ENCODE peak calls at places on chromosomes 13 and 19, in five cellular contexts. N is GM13977; K is fibroblast of the aortic adventitia; M is CD4-positive, alpha-beta T cell; P is body of pancreas. L is an unnamed sample.

GRCh38 chr19:44848805-44849457 is 2.8 kb downstream of the NECTIN2 start:
- DNase-seq in K (no peak), N (no peak), M (no peak), P (no peak), L (no peak)

GRCh38 chr19:1102407-1103106 is 1.2 kb upstream of the GPX4 start:
- DNase-seq in N (no peak), P (peak; percentile 54), K (peak; percentile 100), M (no peak), L (no peak)

GRCh38 chr13:44972956-44973581 is 16.2 kb downstream of the NUFIP1 start:
- DNase-seq in K (peak; percentile 59), N (no peak), M (no peak), P (no peak), L (no peak)

GRCh38 chr13:113209880-113210421 is 538 bp downstream of the CUL4A start:
- DNase-seq in K (peak; percentile 62), N (peak; percentile 75), M (peak; percentile 58), P (peak; percentile 72), L (peak; percentile 46)

GRCh38 chr19:11196406-11197287 is 698 bp downstream of the KANK2 start:
- DNase-seq in P (peak; percentile 54), K (no peak), N (peak; percentile 59), M (no peak), L (no peak)

GRCh38 chr13:33164331-33164730 is 121.2 kb downstream of the STARD13 start:
- DNase-seq in P (no peak), K (peak; percentile 46), N (no peak), M (no peak), L (no peak)

GRCh38 chr19:756821-757688 is 6.1 kb downstream of the MISP start:
- DNase-seq in K (no peak), P (no peak), M (no peak), N (no peak), L (no peak)

GRCh38 chr13:42753697-42754096 is 27.7 kb upstream of the FAM216B start:
- DNase-seq in M (no peak), N (no peak), P (no peak), K (no peak), L (no peak)

GRCh38 chr13:110525328-110526319 is 35.9 kb downstream of the RAB20 start:
- DNase-seq in P (no peak), K (no peak), M (no peak), N (peak; percentile 73), L (no peak)

GRCh38 chr19:41701401-41702075 is 6.9 kb upstream of the CEACAM5 start:
- DNase-seq in N (no peak), K (no peak), P (peak; percentile 21), M (no peak), L (no peak)

GRCh38 chr19:36046443-36047050 is 7.5 kb downstream of the THAP8 start:
- DNase-seq in P (no peak), N (no peak), K (peak; percentile 52), M (no peak), L (no peak)

GRCh38 chr19:3065675-3066357 is 3.5 kb upstream of the TLE5 start:
- DNase-seq in N (peak; percentile 85), M (no peak), K (no peak), P (peak; percentile 77), L (no peak)

GRCh38 chr19:33225458-33225925 is at the start of gene SLC7A10:
- DNase-seq in K (no peak), N (no peak), M (no peak), P (no peak), L (no peak)

GRCh38 chr19:35212241-35212640 is 16.3 kb downstream of the FAM187B start:
- DNase-seq in N (no peak), P (no peak), K (no peak), M (no peak), L (no peak)

GRCh38 chr19:29503140-29503758 is 22.5 kb upstream of the VSTM2B start:
- DNase-seq in K (no peak), P (no peak), M (no peak), N (no peak), L (no peak)

GRCh38 chr19:367963-368623 is 23.5 kb upstream of the MIER2 start:
- DNase-seq in N (no peak), P (no peak), M (no peak), K (no peak), L (no peak)

GRCh38 chr13:95020298-95020987 is 280.8 kb downstream of the ABCC4 start:
- DNase-seq in P (no peak), M (no peak), K (peak; percentile 11), N (no peak), L (no peak)

GRCh38 chr19:35219008-35219407 is 9.5 kb downstream of the FAM187B start:
- DNase-seq in K (no peak), M (no peak), N (no peak), P (no peak), L (no peak)

GRCh38 chr13:47556703-47557102 is 444.4 kb downstream of the SUCLA2 start:
- DNase-seq in M (no peak), K (no peak), P (no peak), N (no peak), L (no peak)

GRCh38 chr13:53249236-53249635 is 220.6 kb downstream of the OLFM4 start:
- DNase-seq in K (no peak), P (no peak), N (no peak), M (no peak), L (no peak)

GRCh38 chr13:23378009-23378632 is 55.4 kb downstream of the SACS start:
- DNase-seq in M (peak; percentile 14), N (peak; percentile 31), K (peak; percentile 100), P (no peak), L (no peak)

GRCh38 chr19:54696117-54696548 is 28.1 kb upstream of the KIR3DL3 start:
- DNase-seq in P (no peak), N (no peak), M (no peak), K (no peak), L (no peak)

GRCh38 chr13:110232756-110233155 is 74.2 kb downstream of the COL4A1 start:
- DNase-seq in K (no peak), P (no peak), M (no peak), N (no peak), L (no peak)

GRCh38 chr13:37241786-37242185 is 136.3 kb upstream of the CSNK1A1L start:
- DNase-seq in M (no peak), N (no peak), P (no peak), K (peak; percentile 16), L (no peak)

GRCh38 chr13:97287047-97287383 is 64.9 kb downstream of the MBNL2 start:
- DNase-seq in K (no peak), N (no peak), P (no peak), M (no peak), L (no peak)

GRCh38 chr13:100789025-100789424 is 114.4 kb upstream of the TMTC4 start:
- DNase-seq in P (no peak), N (no peak), M (no peak), K (no peak), L (no peak)

GRCh38 chr19:18773682-18774081 is 17.4 kb downstream of the COMP start:
- DNase-seq in K (no peak), M (no peak), P (no peak), N (no peak), L (no peak)

GRCh38 chr13:89749888-89750287 is 1597.6 kb upstream of the MIR17HG start:
- DNase-seq in M (no peak), K (no peak), P (no peak), N (no peak), L (no peak)

GRCh38 chr19:55550321-55550650 is 4.9 kb upstream of the SBK3 start:
- DNase-seq in M (no peak), K (no peak), P (no peak), N (no peak), L (no peak)

GRCh38 chr19:40337594-40337993 is 10.6 kb downstream of the C19orf47 start:
- DNase-seq in P (no peak), N (no peak), K (no peak), M (no peak), L (no peak)

GRCh38 chr19:17610384-17610783 is 54.9 kb downstream of the COLGALT1 start:
- DNase-seq in K (peak; percentile 25), N (peak; percentile 77), P (no peak), M (no peak), L (no peak)

DNA sequence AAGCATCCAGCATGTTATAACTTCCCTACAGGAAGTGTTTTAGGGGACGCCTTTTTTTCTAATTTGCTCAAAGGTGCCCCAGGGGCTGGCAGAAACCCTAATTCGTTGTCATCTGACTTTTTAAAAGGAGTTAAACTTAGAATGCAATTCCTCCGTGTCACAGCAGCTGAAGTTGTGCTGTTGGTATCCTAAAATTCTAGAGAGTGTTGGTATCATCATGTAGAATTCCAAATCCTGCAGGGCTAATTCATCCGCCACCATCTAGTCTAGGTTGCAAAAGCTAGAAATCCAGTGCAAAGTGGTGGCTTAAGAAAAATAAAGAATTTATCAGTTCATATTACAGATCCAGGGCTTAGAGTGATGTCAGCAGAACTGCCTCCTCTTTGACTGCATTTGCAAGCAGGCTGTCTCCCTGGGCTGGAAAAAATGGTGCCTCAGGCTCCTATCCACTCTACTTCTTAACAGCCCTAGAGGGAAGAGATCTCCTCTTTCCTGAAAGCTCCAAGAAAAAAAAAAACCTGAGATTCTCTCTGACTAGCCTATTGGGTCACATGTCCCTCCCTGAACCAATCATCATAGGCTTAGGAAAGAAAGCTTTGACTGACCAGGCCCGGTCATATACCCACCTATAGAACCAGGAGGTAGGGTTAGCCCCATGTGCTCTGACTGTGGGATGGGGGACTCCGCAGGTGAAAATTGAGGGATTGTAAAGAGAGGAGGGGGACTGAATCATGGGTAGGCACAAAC is 73.0 kb downstream of the MAP4K1 start:
- DNase-seq in P (no peak), N (no peak), M (no peak), K (peak; percentile 9), L (peak; percentile 52)
- TF ChIP-seq CTCF in P (no peak), N (peak; percentile 49), M (peak; percentile 81), K (peak; percentile 58), L (no peak)

GRCh38 chr13:99027260-99027659 is 49.4 kb upstream of the DOCK9 start:
- DNase-seq in N (no peak), K (no peak), P (no peak), M (no peak), L (no peak)

GRCh38 chr13:99031725-99032298 is 53.9 kb upstream of the DOCK9 start:
- DNase-seq in N (no peak), K (no peak), P (no peak), M (no peak), L (no peak)

GRCh38 chr13:99029576-99029975 is 51.7 kb upstream of the DOCK9 start:
- DNase-seq in N (no peak), K (no peak), M (no peak), P (no peak), L (no peak)

GRCh38 chr13:99027661-99028425 is 50.0 kb upstream of the DOCK9 start:
- DNase-seq in M (no peak), N (no peak), K (no peak), P (no peak), L (no peak)

GRCh38 chr13:99028890-99029289 is 51.0 kb upstream of the DOCK9 start:
- DNase-seq in N (no peak), P (peak; percentile 20), K (no peak), M (no peak), L (no peak)
- TF ChIP-seq CTCF in N (peak; percentile 49), P (no peak), K (no peak), M (peak; percentile 25), L (peak; percentile 21)

DNA sequence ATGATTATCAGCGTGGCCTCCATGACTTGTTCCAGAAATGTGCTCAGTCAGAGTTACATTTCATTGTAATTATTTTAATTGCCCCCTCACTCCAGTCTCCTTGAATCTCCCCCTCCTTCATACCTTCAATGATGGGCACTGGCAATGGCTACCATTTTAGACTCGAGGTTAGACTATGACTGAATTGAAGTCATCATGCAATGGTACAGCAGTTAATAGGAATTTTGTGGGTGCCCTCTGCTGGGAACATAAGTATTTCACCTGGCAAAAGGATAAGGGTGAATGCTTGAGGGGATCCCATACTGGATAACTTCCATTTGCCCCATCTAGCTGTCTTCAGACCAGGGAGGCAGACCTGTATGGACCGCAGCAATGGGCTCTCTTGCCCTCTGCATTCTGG is 32.2 kb upstream of the USP12 start:
- DNase-seq in K (peak; percentile 42), N (no peak), P (peak; percentile 26), M (no peak), L (no peak)
- TF ChIP-seq CTCF in K (peak; percentile 33), N (no peak), P (no peak), M (peak; percentile 29), L (peak; percentile 21)

GRCh38 chr19:50607874-50608785 is 31.6 kb downstream of the SYT3 start:
- DNase-seq in P (peak; percentile 71), M (peak; percentile 43), N (peak; percentile 90), K (peak; percentile 33), L (peak; percentile 15)
- TF ChIP-seq CTCF in P (no peak), M (no peak), N (peak; percentile 32), K (peak; percentile 24), L (peak; percentile 53)